ENCODE peak calls at places on chromosomes 6 and 20, in four cellular contexts. N, E, G and M are unnamed samples.

GRCh38 chr20:59723607-59724456 is 119.5 kb downstream of the PHACTR3 start:
- DNase-seq in G (no peak), N (no peak), E (no peak), M (no peak)

GRCh38 chr6:37691904-37692806 is 5.5 kb downstream of the MDGA1 start:
- DNase-seq in E (peak; percentile 50), G (peak; percentile 61), N (peak; percentile 62), M (peak; percentile 86)

GRCh38 chr20:34364013-34364382 is 925 bp downstream of the ITCH start:
- DNase-seq in E (peak; percentile 60), G (no peak), N (no peak), M (no peak)

GRCh38 chr6:39263299-39264037 is 34.2 kb upstream of the KCNK5 start:
- DNase-seq in N (no peak), E (no peak), G (no peak), M (no peak)

GRCh38 chr6:136600818-136601217 is 50.6 kb upstream of the MAP7 start:
- DNase-seq in G (no peak), E (peak; percentile 83), N (no peak), M (no peak)

GRCh38 chr6:133945158-133945557 is 7.9 kb upstream of the TBPL1 start:
- DNase-seq in G (no peak), N (no peak), E (no peak), M (no peak)

GRCh38 chr20:4956200-4956810 is 45.0 kb downstream of the SLC23A2 start:
- DNase-seq in G (no peak), N (peak; percentile 37), E (peak; percentile 79), M (no peak)

GRCh38 chr6:146361367-146361924 is 182.2 kb upstream of the RAB32 start:
- DNase-seq in E (peak; percentile 81), G (no peak), N (no peak), M (peak; percentile 31)

GRCh38 chr20:19210426-19211155 is 1.9 kb upstream of the SLC24A3 start:
- DNase-seq in E (no peak), G (no peak), N (no peak), M (no peak)

GRCh38 chr20:40703981-40704530 is 15.0 kb upstream of the MAFB start:
- DNase-seq in E (no peak), G (no peak), N (no peak), M (no peak)

GRCh38 chr20:39946053-39946810 is 742.8 kb downstream of the MAFB start:
- DNase-seq in G (no peak), E (no peak), N (no peak), M (no peak)

GRCh38 chr20:41258489-41258888 is 59.0 kb downstream of the ZHX3 start:
- DNase-seq in G (no peak), N (no peak), E (no peak), M (no peak)

GRCh38 chr6:67887747-67888545 is 747.1 kb upstream of the ADGRB3 start:
- DNase-seq in N (no peak), G (no peak), E (no peak), M (no peak)

GRCh38 chr6:127459231-127459641 is at the start of gene KIAA0408:
- DNase-seq in E (peak; percentile 23), N (no peak), G (peak; percentile 82), M (peak; percentile 74)

GRCh38 chr6:150134280-150134920 is 8.4 kb upstream of the PPP1R14C start:
- DNase-seq in E (no peak), N (no peak), G (no peak), M (no peak)

GRCh38 chr6:35050291-35050987 is 90.7 kb downstream of the TCP11 start:
- DNase-seq in G (peak; percentile 23), E (no peak), N (no peak), M (no peak)

GRCh38 chr6:1390071-1390804 is 862 bp downstream of the FOXF2 start:
- DNase-seq in E (peak; percentile 18), N (no peak), G (no peak), M (no peak)

GRCh38 chr20:32580608-32580969 is 4.5 kb downstream of the NOL4L start:
- DNase-seq in N (no peak), G (no peak), E (no peak), M (no peak)

GRCh38 chr6:112833546-112834215 is 486.6 kb downstream of the RFPL4B start:
- DNase-seq in N (no peak), G (no peak), E (peak; percentile 7), M (no peak)

GRCh38 chr6:16731503-16732018 is 29.7 kb downstream of the ATXN1 start:
- DNase-seq in E (peak; percentile 10), N (no peak), G (no peak), M (no peak)

GRCh38 chr20:35049776-35050352 is 42.7 kb downstream of the TRPC4AP start:
- DNase-seq in N (no peak), G (no peak), E (peak; percentile 36), M (no peak)

GRCh38 chr6:72418495-72418894 is 203.4 kb upstream of the KCNQ5 start:
- DNase-seq in N (no peak), G (no peak), E (no peak), M (no peak)

GRCh38 chr6:82554706-82555105 is 191.1 kb downstream of the TPBG start:
- DNase-seq in E (no peak), N (no peak), G (no peak), M (no peak)

GRCh38 chr20:24102749-24103148 is 114.2 kb upstream of the GGTLC1 start:
- DNase-seq in E (peak; percentile 79), N (no peak), G (no peak), M (no peak)

GRCh38 chr6:4559281-4559875 is 216.8 kb upstream of the CDYL start:
- DNase-seq in N (no peak), G (no peak), E (no peak), M (no peak)

GRCh38 chr6:106334646-106335448 is 9.3 kb upstream of the ATG5 start:
- DNase-seq in E (peak; percentile 67), G (no peak), N (peak; percentile 56), M (peak; percentile 23)

GRCh38 chr6:44431118-44431725 is 43.7 kb downstream of the CDC5L start:
- DNase-seq in N (peak; percentile 16), G (no peak), E (peak; percentile 73), M (peak; percentile 44)

GRCh38 chr6:45845546-45845945 is 170.1 kb downstream of the CLIC5 start:
- DNase-seq in N (no peak), E (no peak), G (no peak), M (no peak)

GRCh38 chr6:28002181-28002580 is 45.1 kb downstream of the OR2B6 start:
- DNase-seq in N (no peak), E (no peak), G (no peak), M (no peak)

GRCh38 chr6:68046302-68046701 is 588.8 kb upstream of the ADGRB3 start:
- DNase-seq in N (no peak), G (no peak), E (no peak), M (no peak)

GRCh38 chr20:44724423-44725091 is 9.4 kb downstream of the CCN5 start:
- DNase-seq in N (no peak), G (no peak), E (no peak), M (peak; percentile 45)

GRCh38 chr6:158143700-158144099 is 24.4 kb downstream of the SERAC1 start:
- DNase-seq in E (no peak), G (no peak), N (no peak), M (no peak)

GRCh38 chr6:28651161-28651560 is 125.5 kb downstream of the GPX5 start:
- DNase-seq in G (no peak), N (no peak), E (no peak), M (no peak)

GRCh38 chr6:143963158-143963919 is 44.7 kb downstream of the PLAGL1 start:
- DNase-seq in E (no peak), G (no peak), N (no peak), M (no peak)

GRCh38 chr6:143964667-143965066 is 43.4 kb downstream of the PLAGL1 start:
- DNase-seq in G (no peak), N (no peak), E (no peak), M (no peak)

GRCh38 chr6:143966291-143966690 is 41.8 kb downstream of the PLAGL1 start:
- DNase-seq in N (no peak), E (no peak), G (no peak), M (no peak)

GRCh38 chr6:143967861-143968498 is 40.1 kb downstream of the PLAGL1 start:
- DNase-seq in N (no peak), E (no peak), G (no peak), M (no peak)

DNA sequence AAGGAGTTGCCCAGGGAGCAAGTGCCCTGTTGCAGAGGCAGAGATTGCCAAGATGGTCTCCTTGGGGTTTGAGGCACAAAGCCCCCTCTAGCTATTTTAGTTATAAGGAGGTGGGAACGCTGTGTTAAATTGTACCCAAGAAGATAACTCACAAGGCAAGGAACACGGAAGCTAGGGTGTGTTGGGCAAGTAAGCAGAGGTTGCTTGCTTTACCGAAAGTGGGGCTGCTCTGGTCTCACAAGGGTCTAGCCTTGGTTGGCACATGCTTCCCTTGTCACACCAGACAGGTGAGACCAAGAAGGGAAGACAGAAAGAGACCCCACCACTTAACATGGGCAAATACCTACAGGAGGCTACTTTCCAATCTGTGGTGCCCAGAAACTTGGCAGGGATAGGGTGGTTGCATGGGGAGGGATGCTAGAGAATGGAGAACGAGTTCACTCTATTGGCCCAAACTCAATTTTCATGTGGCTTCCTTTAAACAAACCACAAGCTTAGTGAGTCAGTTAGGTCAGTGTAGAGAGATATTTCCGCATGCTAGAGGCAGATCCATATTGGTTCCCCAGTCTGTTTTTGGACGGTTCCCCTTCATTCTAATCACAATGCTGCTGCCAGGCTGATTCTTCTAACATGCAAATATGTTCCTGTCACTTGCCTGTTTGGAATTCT is 42.4 kb downstream of the PLAGL1 start:
- DNase-seq in N (no peak), G (no peak), E (no peak), M (no peak)
- H3K4me1 ChIP-seq in N (no peaks in the 10 kb centered on the region), G (peaks cover 8% of the 10 kb centered on the region), E (no peaks in the 10 kb centered on the region), M (peaks cover 9% of the 10 kb centered on the region)

GRCh38 chr20:49831022-49831769 is 18.6 kb downstream of the SLC9A8 start:
- DNase-seq in E (no peak), G (no peak), N (no peak), M (no peak)
- H3K27ac ChIP-seq in E (no peak overlapping the region), G (no peak overlapping the region), N (no peak overlapping the region), M (peak overlapping the region; percentile 19)

DNA sequence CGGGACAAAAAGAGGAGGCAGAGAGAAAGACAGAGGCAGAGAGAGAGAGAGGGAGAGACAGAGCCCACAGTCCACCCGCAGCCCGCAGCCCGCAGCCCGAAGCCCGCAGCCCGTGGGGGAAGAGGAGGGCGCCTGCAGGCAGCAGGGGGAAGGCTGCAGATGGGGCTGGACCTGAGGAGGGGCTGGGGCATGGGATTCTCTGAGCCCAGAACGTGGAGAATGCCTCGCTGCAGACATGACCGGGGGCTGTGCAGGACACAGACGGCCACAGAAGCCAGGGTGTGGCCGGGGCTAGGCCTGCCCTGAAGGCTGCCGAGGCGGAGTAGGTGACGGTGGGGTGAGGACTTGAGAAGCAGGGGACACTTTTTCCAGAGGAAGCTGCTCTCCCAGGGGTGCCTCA is 6.5 kb upstream of the SLCO4A1 start:
- DNase-seq in N (no peak), E (no peak), G (no peak), M (peak; percentile 43)
- H3K4me1 ChIP-seq in N (no peaks in the 10 kb centered on the region), E (no peaks in the 10 kb centered on the region), G (no peaks in the 10 kb centered on the region), M (no peaks in the 10 kb centered on the region)

GRCh38 chr6:11273406-11274065 is 41.1 kb upstream of the NEDD9 start:
- DNase-seq in G (no peak), E (no peak), N (no peak), M (no peak)
- H3K27ac ChIP-seq in G (no peak overlapping the region), E (no peak overlapping the region), N (no peak overlapping the region), M (no peak overlapping the region)

GRCh38 chr6:98215531-98215930 is 618.8 kb upstream of the POU3F2 start:
- DNase-seq in N (no peak), E (no peak), G (no peak), M (no peak)

GRCh38 chr6:98212468-98212867 is 621.9 kb upstream of the POU3F2 start:
- DNase-seq in N (no peak), E (no peak), G (no peak), M (no peak)
- H3K4me1 ChIP-seq in N (no peaks in the 10 kb centered on the region), E (no peaks in the 10 kb centered on the region), G (no peaks in the 10 kb centered on the region), M (no peaks in the 10 kb centered on the region)